ENCODE peak calls at places on chromosomes 3 and 15, in five cellular contexts. T is coronary artery, Q is astrocyte, W is PC-3, Z is MM.1S. E is an unnamed sample.

GRCh38 chr3:188834349-188834748 is 337.4 kb upstream of the TPRG1 start:
- DNase-seq in T (no peak), W (peak), Q (no peak), Z (no peak), E (no peak)

GRCh38 chr3:109897734-109898133 is 560.4 kb upstream of the DPPA4 start:
- DNase-seq in Q (no peak), Z (no peak), W (no peak), T (no peak), E (no peak)

GRCh38 chr3:58077586-58078285 is 69.5 kb downstream of the FLNB start:
- DNase-seq in Z (no peak), W (no peak), T (no peak), Q (no peak), E (no peak)

GRCh38 chr3:124576565-124577493 is 153.4 kb upstream of the UMPS start:
- DNase-seq in Q (no peak), Z (no peak), T (no peak), W (no peak), E (no peak)

GRCh38 chr15:28947241-28947674 is 61.5 kb downstream of the APBA2 start:
- DNase-seq in Z (no peak), Q (no peak), T (peak), W (no peak), E (no peak)

GRCh38 chr15:31332020-31332680 is 5.5 kb downstream of the KLF13 start:
- DNase-seq in Z (no peak), W (no peak), T (no peak), Q (no peak), E (no peak)

GRCh38 chr3:20040476-20041196 is 390 bp downstream of the KAT2B start:
- DNase-seq in W (peak), T (no peak), Q (peak), Z (peak), E (peak)

GRCh38 chr3:25143356-25143704 is 284.7 kb upstream of the RARB start:
- DNase-seq in Z (no peak), T (no peak), W (no peak), Q (no peak), E (no peak)

GRCh38 chr3:146968204-146968651 is 363.1 kb upstream of the PLSCR5 start:
- DNase-seq in Q (peak), T (no peak), W (peak), Z (no peak), E (peak)

GRCh38 chr3:42739401-42740158 is 33.5 kb downstream of the CCDC13 start:
- DNase-seq in T (peak), Q (no peak), Z (no peak), W (no peak), E (no peak)

GRCh38 chr3:184168363-184169120 is 6.1 kb upstream of the AP2M1 start:
- DNase-seq in Z (no peak), Q (peak), W (peak), T (no peak), E (peak)

GRCh38 chr3:178895178-178895789 is 176.3 kb downstream of the ZMAT3 start:
- DNase-seq in Z (no peak), T (no peak), Q (no peak), W (no peak), E (no peak)

GRCh38 chr3:11498646-11499045 is 145.1 kb downstream of the VGLL4 start:
- DNase-seq in W (peak), Z (no peak), T (no peak), Q (peak), E (peak)

GRCh38 chr15:56817690-56818089 is 84.4 kb upstream of the ZNF280D start:
- DNase-seq in T (no peak), Q (no peak), Z (no peak), W (no peak), E (no peak)

GRCh38 chr3:141659821-141660597 is 78.1 kb upstream of the RNF7 start:
- DNase-seq in T (no peak), W (peak), Z (no peak), Q (peak), E (peak)

GRCh38 chr3:11734-12133 is 184.8 kb upstream of the CHL1 start:
- DNase-seq in T (no peak), Q (no peak), Z (no peak), W (no peak), E (no peak)
- H3K4me3 ChIP-seq in T (no peak), Q (no peak), Z (no peak), W (no peak), E (no peak)

DNA sequence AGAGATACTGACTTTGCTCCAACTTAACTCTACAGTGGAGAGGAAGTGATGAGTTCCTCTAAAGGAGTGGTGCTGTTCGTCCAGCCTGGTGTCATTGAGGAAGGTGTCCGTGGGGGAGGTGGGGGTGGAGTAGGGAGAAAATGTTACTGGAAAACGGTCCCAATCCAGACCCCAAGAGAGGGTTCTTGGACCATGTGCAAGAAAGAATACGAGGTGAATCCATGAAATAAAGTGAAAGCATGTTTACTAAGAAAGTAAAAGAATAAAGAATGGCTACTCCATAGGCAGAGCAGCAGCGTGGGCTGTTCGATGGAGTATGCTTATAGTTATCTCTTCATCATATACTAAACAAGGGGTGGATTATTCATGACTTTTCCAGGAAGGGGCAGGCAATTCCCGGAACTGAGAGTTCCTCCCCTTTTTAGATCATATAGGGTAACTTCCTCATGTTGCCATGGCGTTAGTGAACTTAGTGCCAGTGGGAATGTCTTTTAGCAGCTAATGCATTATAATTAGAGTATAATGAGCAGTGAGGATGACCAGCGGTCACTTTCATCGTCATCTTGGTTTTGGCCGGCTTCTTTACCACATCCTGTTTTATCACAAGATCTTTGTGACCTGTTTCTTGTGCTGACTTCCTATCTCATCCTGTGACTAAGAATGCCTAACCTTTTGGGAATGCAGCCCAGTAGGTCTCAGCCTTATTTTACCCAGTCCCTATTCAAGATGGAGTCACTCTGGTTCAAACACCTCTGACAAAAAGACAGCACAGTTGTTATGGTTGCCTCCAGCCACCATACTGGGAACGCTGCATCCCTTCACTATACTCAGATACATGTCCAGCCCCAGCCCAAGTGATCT is 38.6 kb downstream of the CLEC3B start:
- DNase-seq in W (peak), Q (peak), Z (no peak), T (no peak), E (peak)
- H3K27ac ChIP-seq in W (peak), Q (peak), Z (no peak), T (peak), E (peak)

GRCh38 chr3:115657168-115657567 is 33.9 kb downstream of the GAP43 start:
- DNase-seq in T (no peak), W (no peak), Z (no peak), Q (no peak), E (no peak)
- TF ChIP-seq CTCF in T (no peak), W (no peak), Z (no peak), Q (no peak), E (no peak)

GRCh38 chr3:39189150-39189510 is 3.3 kb downstream of the XIRP1 start:
- DNase-seq in Q (no peak), T (no peak), W (no peak), Z (no peak), E (no peak)

GRCh38 chr3:39189648-39190269 is 2.6 kb downstream of the XIRP1 start:
- DNase-seq in Z (peak), Q (peak), T (no peak), W (peak), E (peak)

GRCh38 chr3:39191773-39192172 is 622 bp downstream of the XIRP1 start:
- DNase-seq in Q (no peak), W (no peak), T (no peak), Z (no peak), E (no peak)

GRCh38 chr3:39191103-39191502 is 1.3 kb downstream of the XIRP1 start:
- DNase-seq in Q (no peak), W (no peak), T (no peak), Z (peak), E (no peak)

GRCh38 chr3:39190281-39191025 is 1.9 kb downstream of the XIRP1 start:
- DNase-seq in T (no peak), Z (no peak), W (no peak), Q (no peak), E (no peak)
- H3K4me3 ChIP-seq in T (no peak), Z (no peak), W (no peak), Q (no peak), E (no peak)

GRCh38 chr3:69491980-69492379 is 106.1 kb upstream of the FRMD4B start:
- DNase-seq in Q (no peak), Z (no peak), T (no peak), W (no peak), E (no peak)
- H3K27ac ChIP-seq in Q (no peak), Z (no peak), T (no peak), W (no peak), E (no peak)

GRCh38 chr3:72814308-72814707 is 33.9 kb downstream of the SHQ1 start:
- DNase-seq in Q (no peak), Z (peak), T (no peak), W (no peak), E (no peak)

GRCh38 chr3:72810659-72811434 is 37.4 kb downstream of the SHQ1 start:
- DNase-seq in W (no peak), Q (no peak), T (no peak), Z (no peak), E (no peak)

GRCh38 chr3:72810063-72810462 is 38.2 kb downstream of the SHQ1 start:
- DNase-seq in T (no peak), W (no peak), Z (no peak), Q (no peak), E (no peak)

GRCh38 chr3:72812201-72812600 is 36.0 kb downstream of the SHQ1 start:
- DNase-seq in W (no peak), Z (no peak), Q (no peak), T (no peak), E (no peak)

DNA sequence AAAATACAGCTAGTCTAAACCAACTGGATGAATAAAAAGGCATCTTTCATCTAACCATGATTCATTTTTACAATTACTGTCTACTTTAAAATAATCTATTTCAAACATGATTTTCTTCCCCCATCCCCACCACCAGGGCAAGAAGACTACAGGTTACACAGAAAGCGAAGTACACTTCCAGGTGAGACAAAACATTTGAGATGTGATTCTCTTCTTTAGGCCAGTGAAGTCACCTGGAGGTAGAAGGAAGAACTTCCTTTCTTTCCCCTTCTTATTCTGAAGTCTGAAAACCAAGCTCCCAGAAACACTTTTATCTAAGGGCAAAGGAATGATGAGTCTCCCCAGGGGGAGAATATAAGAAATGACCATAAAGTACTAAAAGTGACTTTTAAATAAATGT is 36.7 kb downstream of the SHQ1 start:
- DNase-seq in W (no peak), Q (no peak), Z (no peak), T (no peak), E (no peak)
- TF ChIP-seq CTCF in W (peak), Q (no peak), Z (no peak), T (no peak), E (no peak)

DNA sequence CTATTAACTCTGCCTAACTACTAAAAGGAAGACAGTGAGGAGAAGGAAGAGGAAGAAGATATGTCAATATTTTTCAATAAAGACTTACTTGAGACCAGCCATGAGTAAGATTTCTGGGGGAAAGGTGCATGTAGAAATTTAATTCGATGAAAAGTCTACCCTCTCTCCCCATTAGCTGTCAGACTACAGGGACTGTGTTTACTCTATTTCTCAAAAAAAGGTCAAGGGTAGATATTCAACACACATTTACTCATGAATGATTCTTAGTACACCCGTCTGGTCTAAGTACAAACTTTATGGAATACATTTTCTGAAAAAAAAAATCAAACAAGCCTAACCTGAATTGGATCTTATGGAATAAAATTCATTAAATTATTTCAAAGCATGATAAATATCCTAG is 6.8 kb downstream of the TSPAN3 start:
- DNase-seq in Q (no peak), T (no peak), W (peak), Z (no peak), E (no peak)
- H3K4me3 ChIP-seq in Q (no peak), T (no peak), W (peak), Z (no peak), E (no peak)

DNA sequence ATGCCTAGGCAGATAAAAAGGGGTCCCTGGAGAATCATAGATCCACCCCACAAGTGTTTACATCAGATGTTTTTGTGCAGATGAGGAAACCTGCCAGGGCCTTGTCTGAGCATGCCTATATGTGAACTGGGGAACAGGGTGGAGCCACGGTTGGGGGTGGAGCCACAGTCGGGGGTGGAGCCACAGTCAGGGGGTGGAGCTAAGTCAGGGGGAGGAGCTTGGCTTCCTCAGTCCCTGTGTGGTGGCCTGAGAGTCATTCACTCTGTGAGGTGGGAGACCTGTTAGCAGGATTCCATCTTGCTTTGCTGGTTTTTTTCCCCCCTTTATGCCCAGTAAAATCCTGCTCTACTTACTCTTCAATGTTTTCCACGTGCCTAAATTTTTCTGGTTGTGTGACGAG is 57.8 kb upstream of the TGFBR2 start:
- DNase-seq in Q (no peak), T (no peak), Z (no peak), W (peak), E (no peak)
- H3K27ac ChIP-seq in Q (no peak), T (no peak), Z (no peak), W (no peak), E (no peak)

DNA sequence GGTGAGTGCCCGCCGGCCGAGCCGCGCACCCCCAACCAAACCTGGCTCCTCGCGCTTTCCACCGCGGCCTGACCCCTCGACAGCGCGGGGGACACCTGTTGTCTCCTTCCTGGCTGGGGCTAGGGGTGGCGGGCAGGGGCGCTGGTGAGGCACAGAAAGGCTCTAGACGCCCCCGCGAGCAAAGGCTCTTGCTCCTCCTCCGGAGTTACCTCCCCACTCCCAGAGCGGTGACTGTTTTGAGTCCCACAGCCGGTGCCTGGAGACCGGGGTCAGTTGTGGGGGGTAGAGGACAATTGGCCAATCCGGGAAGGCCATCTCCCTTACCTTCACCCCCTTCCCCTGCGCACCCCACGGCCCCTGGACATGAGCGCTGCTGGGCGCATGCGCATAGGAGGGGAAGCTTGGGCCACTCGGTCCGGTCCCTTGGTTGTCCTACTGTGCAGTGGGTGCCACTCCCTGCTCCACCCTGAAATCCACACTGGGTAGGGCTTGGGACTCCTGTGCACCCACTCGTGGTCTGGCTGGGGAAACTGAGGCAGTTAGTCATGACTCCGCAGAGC is 554 bp downstream of the CHST13 start:
- DNase-seq in Z (no peak), W (no peak), T (no peak), Q (no peak), E (no peak)
- TF ChIP-seq CTCF in Z (no peak), W (no peak), T (no peak), Q (no peak), E (no peak)

DNA sequence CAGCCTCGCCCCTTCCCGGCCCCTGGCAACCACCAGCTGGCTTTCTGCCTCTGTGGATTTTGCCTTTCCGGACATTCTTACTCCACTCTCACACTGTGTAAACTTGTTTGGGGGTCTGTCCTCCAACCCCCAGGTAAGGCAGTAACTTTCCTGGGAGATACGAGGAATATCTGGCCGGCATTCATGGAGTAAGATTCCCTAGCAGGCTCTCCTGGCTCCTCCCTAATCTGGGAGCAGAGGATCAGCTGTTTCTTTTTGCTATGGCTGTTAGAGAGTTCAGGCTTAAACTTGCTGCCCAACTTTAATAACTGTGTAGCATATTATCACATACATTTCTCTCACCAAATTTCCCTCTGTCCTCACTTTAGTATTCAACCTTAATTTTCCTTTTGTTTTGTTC is 64.3 kb downstream of the IGF2BP2 start:
- DNase-seq in T (no peak), Q (no peak), W (no peak), Z (no peak), E (no peak)
- H3K4me3 ChIP-seq in T (peak), Q (no peak), W (no peak), Z (no peak), E (peak)

E was measured in brain microvascular endothelial cell.